ENCODE peak calls at places on chromosomes 3 and 15, in four cellular contexts. H is tibial nerve, I is uterus, R is Peyer's patch. P is an unnamed sample.

GRCh38 chr3:197444793-197445403 is 110.9 kb downstream of the BDH1 start:
- DNase-seq in H (no peak), I (no peak), R (no peak), P (peak; percentile 22)

GRCh38 chr15:89030311-89030710 is 57.9 kb upstream of the ABHD2 start:
- DNase-seq in R (no peak), H (no peak), I (no peak), P (no peak)

GRCh38 chr3:62703423-62704167 is 171.6 kb downstream of the CADPS start:
- DNase-seq in R (no peak), I (no peak), H (no peak), P (no peak)

GRCh38 chr3:143315766-143316165 is 196.2 kb downstream of the CHST2 start:
- DNase-seq in I (no peak), R (no peak), H (no peak), P (no peak)

GRCh38 chr15:76206325-76206976 is 104.8 kb downstream of the ETFA start:
- DNase-seq in H (peak; percentile 32), R (peak; percentile 62), I (peak; percentile 56), P (peak; percentile 18)

GRCh38 chr3:43017038-43017437 is 37.9 kb downstream of the GASK1A start:
- DNase-seq in R (no peak), I (no peak), H (no peak), P (no peak)

GRCh38 chr3:182637350-182638197 is 155.7 kb upstream of the ATP11B start:
- DNase-seq in H (no peak), I (no peak), R (peak; percentile 54), P (no peak)

GRCh38 chr3:53705024-53705750 is 141.0 kb downstream of the CHDH start:
- DNase-seq in R (no peak), I (no peak), H (no peak), P (no peak)

GRCh38 chr3:167162083-167162482 is 218.0 kb downstream of the ZBBX start:
- DNase-seq in I (no peak), R (no peak), H (no peak), P (no peak)

GRCh38 chr3:5122030-5122740 is at the start of gene ARL8B:
- DNase-seq in I (peak; percentile 88), R (peak; percentile 95), H (peak; percentile 81), P (peak; percentile 96)

GRCh38 chr3:5126586-5126985 is 4.5 kb downstream of the ARL8B start:
- DNase-seq in I (no peak), H (no peak), R (no peak), P (peak; percentile 37)

GRCh38 chr3:5120446-5120845 is 1.6 kb upstream of the ARL8B start:
- DNase-seq in I (no peak), R (no peak), H (no peak), P (no peak)

GRCh38 chr3:5123937-5124336 is 1.8 kb downstream of the ARL8B start:
- DNase-seq in I (no peak), H (no peak), R (no peak), P (no peak)

GRCh38 chr3:5122741-5123706 is 932 bp downstream of the ARL8B start:
- DNase-seq in R (peak; percentile 55), I (peak; percentile 31), H (peak; percentile 50), P (peak; percentile 74)
- TF ChIP-seq POLR2A in R (no peak), I (no peak), H (no peak), P (no peak)

GRCh38 chr15:41660235-41661077 is at the start of gene MGA:
- DNase-seq in I (peak; percentile 90), H (peak; percentile 78), R (peak; percentile 97), P (peak; percentile 95)
- TF ChIP-seq POLR2A in I (peak; percentile 37), H (no peak), R (peak; percentile 68), P (peak; percentile 54)

GRCh38 chr3:189632238-189632637 is 1.0 kb downstream of the TP63 start:
- DNase-seq in H (no peak), R (no peak), I (no peak), P (no peak)
- TF ChIP-seq POLR2A in H (no peak), R (no peak), I (no peak), P (no peak)

DNA sequence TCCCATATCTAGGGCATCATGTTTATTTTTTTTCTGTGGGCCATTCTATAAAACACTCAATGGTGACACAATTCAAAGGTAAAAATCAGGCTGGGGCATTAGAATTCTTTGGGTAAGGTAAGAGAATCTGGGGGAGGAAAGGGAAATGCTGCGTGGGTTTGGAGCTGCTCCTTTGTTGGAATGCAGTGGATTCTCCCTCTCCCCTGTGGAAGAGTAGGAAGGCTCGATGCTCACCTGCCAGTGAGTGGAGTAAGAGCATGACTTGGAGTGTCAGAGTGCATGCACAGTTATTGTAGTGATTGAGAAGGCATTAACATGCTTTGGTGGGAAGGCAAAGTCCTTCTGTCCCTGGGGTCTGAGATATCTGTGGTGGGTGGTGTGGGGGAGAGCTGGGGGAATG is 280.0 kb downstream of the PDCD6IP start:
- DNase-seq in I (no peak), R (no peak), H (no peak), P (no peak)
- TF ChIP-seq POLR2A in I (no peak), R (no peak), H (no peak), P (no peak)

GRCh38 chr3:158804441-158804840 is 2.6 kb downstream of the MFSD1 start:
- DNase-seq in I (no peak), R (no peak), H (no peak), P (peak; percentile 8)

GRCh38 chr3:158802399-158803023 is 657 bp downstream of the MFSD1 start:
- DNase-seq in H (no peak), R (peak; percentile 58), I (no peak), P (peak; percentile 80)

GRCh38 chr3:158801200-158801599 is 654 bp upstream of the MFSD1 start:
- DNase-seq in R (no peak), H (no peak), I (no peak), P (peak; percentile 35)

GRCh38 chr3:158801696-158802398 is at the start of gene MFSD1:
- DNase-seq in R (peak; percentile 99), H (peak; percentile 97), I (peak; percentile 93), P (peak; percentile 95)
- TF ChIP-seq POLR2A in R (peak; percentile 78), H (peak; percentile 68), I (peak; percentile 44), P (peak; percentile 90)

DNA sequence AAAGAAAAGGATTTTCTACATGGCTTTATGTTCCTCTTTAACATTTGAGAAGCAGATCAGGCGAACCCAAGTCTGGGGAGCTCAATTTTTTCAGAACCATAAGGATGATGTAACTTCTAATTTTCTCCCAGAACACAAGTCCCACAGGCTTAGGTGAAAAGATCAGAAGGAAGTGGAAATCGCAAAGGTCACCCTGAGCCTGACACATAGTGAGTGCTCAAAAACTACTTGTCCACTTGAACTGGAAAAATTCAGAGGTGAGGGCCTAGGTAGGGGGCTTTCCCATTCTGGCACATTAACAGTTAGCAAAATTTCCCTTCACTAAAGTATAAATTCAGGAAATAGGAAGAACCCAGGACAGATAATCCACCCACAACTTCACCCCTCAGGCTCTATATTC is 28.4 kb upstream of the KCNMB3 start:
- DNase-seq in H (no peak), R (no peak), I (no peak), P (no peak)
- TF ChIP-seq POLR2A in H (no peak), R (no peak), I (no peak), P (no peak)

GRCh38 chr3:48413086-48413485 is 16.8 kb downstream of the PLXNB1 start:
- DNase-seq in R (no peak), H (no peak), I (no peak), P (no peak)

GRCh38 chr3:48415251-48415953 is 14.5 kb downstream of the PLXNB1 start:
- DNase-seq in H (no peak), I (no peak), R (no peak), P (no peak)

GRCh38 chr3:48412375-48413001 is 17.4 kb downstream of the PLXNB1 start:
- DNase-seq in H (no peak), I (no peak), R (no peak), P (no peak)

GRCh38 chr3:48414376-48415250 is 15.3 kb downstream of the PLXNB1 start:
- DNase-seq in I (no peak), R (no peak), H (no peak), P (no peak)

GRCh38 chr3:48413611-48414010 is 16.3 kb downstream of the PLXNB1 start:
- DNase-seq in H (no peak), R (no peak), I (no peak), P (no peak)
- TF ChIP-seq POLR2A in H (no peak), R (no peak), I (no peak), P (no peak)

DNA sequence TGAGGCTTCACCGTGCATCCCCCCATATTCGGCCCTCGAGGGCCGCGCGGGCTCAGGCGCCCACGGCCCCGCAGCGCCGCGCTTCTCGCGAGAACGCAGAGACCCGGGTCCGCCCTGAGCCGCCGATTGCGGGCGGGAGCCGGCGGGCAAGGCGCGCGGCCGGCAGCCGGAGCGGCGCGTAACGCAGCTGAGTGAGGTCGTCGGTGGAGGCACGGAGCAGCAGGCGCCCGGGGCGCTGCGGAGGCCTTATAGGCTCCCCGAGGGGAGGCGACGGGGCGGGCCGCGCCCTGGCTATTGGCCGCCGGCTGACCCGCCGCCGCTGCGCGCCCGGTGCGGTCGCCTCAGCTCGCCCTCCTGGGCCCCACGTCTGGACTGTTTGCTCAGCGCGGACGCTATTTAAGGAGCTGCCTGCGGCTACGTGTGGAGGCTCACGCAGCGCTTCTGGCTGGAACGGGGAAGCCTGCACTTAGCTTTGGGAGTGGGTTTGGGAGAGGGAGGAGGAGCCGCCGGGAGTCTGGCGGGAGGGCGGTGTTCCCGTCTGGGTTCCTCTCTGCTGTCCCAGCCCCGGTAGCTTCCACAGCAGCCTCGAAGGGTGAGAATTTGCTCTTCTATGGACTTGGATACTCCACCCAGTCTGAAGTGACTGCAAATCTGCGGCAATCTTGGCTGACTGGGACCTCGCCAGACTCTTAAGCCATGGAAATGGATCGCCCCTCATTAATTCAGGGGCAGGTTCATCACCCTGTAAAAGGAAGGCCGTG is at the start of gene PLOD2:
- DNase-seq in H (peak; percentile 43), R (peak; percentile 82), I (peak; percentile 78), P (peak; percentile 65)
- TF ChIP-seq POLR2A in H (peak; percentile 51), R (peak; percentile 91), I (peak; percentile 66), P (no peak)

P was measured in erythroblast.